ENCODE peak calls at places on chromosomes 13 and 19, in nine cellular contexts. R is tibial artery; E is effector memory CD4-positive, alpha-beta T cell; P is CD4-positive, alpha-beta memory T cell; B is uterus; G is transverse colon; U is tibial nerve; H is pancreas; C is mesendoderm. Q is an unnamed sample. For H3K36me3 and H3K4me1, the result is how much of the 10 kb centered on the place peaks cover.

GRCh38 chr19:28372800-28373199 is 840.2 kb downstream of the UQCRFS1 start:
- DNase-seq in R (no peak), E (no peak), P (no peak), B (no peak), G (no peak), U (no peak), H (no peak), C (no peak), Q (no peak)

GRCh38 chr19:35828694-35829301 is 16.2 kb upstream of the PRODH2 start:
- DNase-seq in R (no peak), E (peak), P (peak), B (peak), G (peak), U (no peak), H (no peak), C (peak), Q (no peak)

GRCh38 chr19:8423821-8424223 is 10.7 kb downstream of the MARCHF2 start:
- DNase-seq in R (peak), E (no peak), P (no peak), B (peak), G (peak), U (peak), H (peak), C (peak), Q (no peak)

GRCh38 chr19:32396046-32396652 is 9.4 kb upstream of the DPY19L3 start:
- DNase-seq in R (no peak), E (no peak), P (no peak), B (no peak), G (no peak), U (no peak), H (no peak), C (no peak), Q (no peak)

GRCh38 chr19:23996549-23996948 is 81.9 kb downstream of the ZNF726 start:
- DNase-seq in R (no peak), E (no peak), P (no peak), B (no peak), G (no peak), U (no peak), H (no peak), C (peak), Q (no peak)

GRCh38 chr19:18401580-18402112 is 4.2 kb upstream of the LRRC25 start:
- DNase-seq in R (peak), E (no peak), P (no peak), B (no peak), G (peak), U (no peak), H (no peak), C (peak), Q (no peak)

GRCh38 chr19:15456871-15457700 is 7.3 kb downstream of the RASAL3 start:
- DNase-seq in R (no peak), E (no peak), P (no peak), B (no peak), G (no peak), U (no peak), H (no peak), C (peak), Q (no peak)

GRCh38 chr13:31978021-31978420 is 53.6 kb upstream of the FRY start:
- DNase-seq in R (no peak), E (no peak), P (no peak), B (no peak), G (no peak), U (no peak), H (no peak), C (no peak), Q (no peak)

GRCh38 chr19:55546822-55547614 is 1.7 kb upstream of the SBK3 start:
- DNase-seq in R (peak), E (no peak), P (no peak), B (peak), G (peak), U (peak), H (peak), C (no peak), Q (no peak)

GRCh38 chr13:72062566-72062965 is 195.6 kb upstream of the DACH1 start:
- DNase-seq in R (no peak), E (no peak), P (no peak), B (no peak), G (peak), U (no peak), H (no peak), C (peak), Q (no peak)

GRCh38 chr19:34461375-34462100 is 20.0 kb upstream of the WTIP start:
- DNase-seq in R (no peak), E (no peak), P (no peak), B (no peak), G (no peak), U (no peak), H (no peak), C (no peak), Q (no peak)
- H3K36me3 ChIP-seq in R (half or more), E (half or more), P (half or more), B (under half), G (under half), U (under half), H (half or more), C (under half), Q (half or more)

GRCh38 chr19:42097461-42097860 is 21.5 kb downstream of the ZNF574 start:
- DNase-seq in R (no peak), E (no peak), P (no peak), B (no peak), G (no peak), U (no peak), H (no peak), C (no peak), Q (no peak)

GRCh38 chr19:42102877-42103276 is 26.9 kb downstream of the ZNF574 start:
- DNase-seq in R (no peak), E (no peak), P (no peak), B (no peak), G (no peak), U (no peak), H (no peak), C (no peak), Q (no peak)

GRCh38 chr19:42098781-42099180 is 22.8 kb downstream of the ZNF574 start:
- DNase-seq in R (no peak), E (no peak), P (no peak), B (no peak), G (no peak), U (no peak), H (peak), C (no peak), Q (no peak)

GRCh38 chr19:42096255-42096837 is 20.4 kb downstream of the ZNF574 start:
- DNase-seq in R (no peak), E (no peak), P (no peak), B (no peak), G (no peak), U (no peak), H (no peak), C (peak), Q (no peak)

GRCh38 chr19:42099336-42099925 is 23.5 kb downstream of the ZNF574 start:
- DNase-seq in R (no peak), E (no peak), P (no peak), B (no peak), G (no peak), U (no peak), H (peak), C (no peak), Q (no peak)
- H3K4me1 ChIP-seq in R (under half), E (under half), P (under half), B (under half), G (under half), U (under half), H (under half), C (under half), Q (under half)

DNA sequence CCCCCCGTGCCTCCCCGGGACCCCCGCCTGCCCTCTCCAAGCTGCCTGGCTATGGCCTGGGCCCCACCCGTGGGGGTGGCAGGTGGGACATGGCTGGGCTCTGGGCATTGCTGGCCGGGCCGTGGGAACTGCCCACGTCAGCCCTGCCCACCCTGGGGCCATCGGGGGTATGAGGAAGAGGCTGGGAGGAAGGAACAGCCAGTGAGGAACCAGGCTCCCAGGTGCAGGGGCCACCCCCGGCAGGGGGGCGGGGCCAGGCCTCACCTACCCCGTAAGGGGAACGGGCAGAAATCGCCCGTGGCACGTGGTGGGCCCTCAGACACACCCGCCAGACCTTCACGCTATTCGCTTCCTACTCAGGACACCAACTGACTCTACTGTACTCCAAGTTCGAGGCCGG is 22.4 kb downstream of the TCF3 start:
- DNase-seq in R (no peak), E (no peak), P (no peak), B (no peak), G (no peak), U (no peak), H (no peak), C (no peak), Q (no peak)
- H3K36me3 ChIP-seq in R (half or more), E (under half), P (under half), B (under half), G (under half), U (under half), H (under half), C (under half), Q (under half)

DNA sequence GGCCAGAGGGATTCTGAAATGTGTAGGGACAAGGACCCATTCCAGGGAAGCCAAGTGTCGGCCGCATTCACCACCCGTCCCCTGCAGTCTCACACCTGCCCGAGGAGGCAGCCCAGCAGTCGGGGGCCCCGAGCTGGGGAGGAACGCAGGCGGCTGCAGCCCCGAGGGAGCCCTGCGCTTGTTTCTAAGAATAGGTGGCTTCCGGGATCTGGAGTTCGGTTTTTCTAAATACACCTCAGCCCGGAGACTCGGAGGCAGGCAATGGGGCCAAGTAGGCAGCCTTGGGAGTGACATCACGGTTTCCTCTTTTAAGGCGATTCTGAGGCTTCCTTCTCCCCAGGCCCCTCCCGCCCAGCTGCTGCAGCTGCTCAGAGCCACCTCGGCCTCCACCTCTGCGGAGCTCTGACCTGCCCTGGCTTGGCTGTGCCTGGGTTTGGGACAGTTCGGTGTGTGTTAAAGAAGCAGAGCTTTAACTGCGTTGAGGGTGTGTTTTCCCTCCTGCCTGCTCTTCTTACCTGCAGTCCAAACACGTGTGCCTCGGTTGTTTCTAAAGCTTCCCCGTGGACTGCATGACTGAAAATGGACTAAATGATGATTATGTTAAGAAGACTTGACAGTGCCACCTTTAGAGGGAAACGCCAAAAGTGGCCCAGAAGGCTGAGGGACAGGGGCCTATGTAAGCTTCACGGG is 80.5 kb downstream of the COL4A2 start:
- DNase-seq in R (peak), E (no peak), P (no peak), B (peak), G (peak), U (no peak), H (no peak), C (peak), Q (no peak)
- H3K4me1 ChIP-seq in R (under half), E (under half), P (under half), B (under half), G (under half), U (under half), H (under half), C (under half), Q (under half)

GRCh38 chr13:99377641-99378040 is 70.4 kb upstream of the GPR183 start:
- DNase-seq in R (no peak), E (no peak), P (no peak), B (no peak), G (no peak), U (no peak), H (no peak), C (no peak), Q (no peak)
- H3K36me3 ChIP-seq in R (under half), E (under half), P (under half), B (under half), G (under half), U (under half), H (under half), C (under half), Q (under half)

GRCh38 chr19:53980553-53981407 is 10.7 kb upstream of the CACNG6 start:
- DNase-seq in R (no peak), E (no peak), P (no peak), B (no peak), G (no peak), U (no peak), H (no peak), C (peak), Q (no peak)
- H3K4me1 ChIP-seq in R (under half), E (under half), P (under half), B (under half), G (under half), U (under half), H (under half), C (under half), Q (under half)

GRCh38 chr13:26022538-26023292 is 29.1 kb downstream of the SHISA2 start:
- DNase-seq in R (peak), E (no peak), P (no peak), B (no peak), G (no peak), U (no peak), H (peak), C (no peak), Q (no peak)
- H3K36me3 ChIP-seq in R (under half), E (under half), P (under half), B (under half), G (under half), U (under half), H (under half), C (under half), Q (under half)

DNA sequence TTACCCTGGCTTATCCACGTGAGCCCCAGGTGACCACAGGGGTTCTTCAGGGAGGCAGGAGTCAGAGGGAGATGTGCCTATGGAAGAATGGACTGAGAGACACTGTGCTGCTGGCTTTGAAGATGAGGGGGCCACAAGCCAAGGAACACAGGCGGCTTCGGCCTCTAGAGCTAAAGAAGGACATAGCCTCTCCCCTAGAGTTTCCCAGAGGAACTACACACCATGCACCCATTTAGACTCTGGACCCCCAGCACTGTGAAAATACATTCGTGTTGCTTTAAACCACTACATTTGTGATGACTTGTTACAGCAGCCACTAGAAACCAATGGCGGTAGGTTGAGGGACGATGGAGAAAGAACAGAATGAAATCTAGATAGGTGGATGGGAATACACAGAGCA is 13.7 kb upstream of the ATF5 start:
- DNase-seq in R (no peak), E (no peak), P (no peak), B (no peak), G (no peak), U (no peak), H (no peak), C (no peak), Q (no peak)
- H3K4me1 ChIP-seq in R (under half), E (under half), P (under half), B (under half), G (under half), U (under half), H (under half), C (under half), Q (under half)

GRCh38 chr19:38704488-38705026 is 39.7 kb downstream of the CAPN12 start:
- DNase-seq in R (no peak), E (no peak), P (no peak), B (no peak), G (no peak), U (no peak), H (no peak), C (peak), Q (no peak)
- H3K36me3 ChIP-seq in R (half or more), E (half or more), P (half or more), B (under half), G (under half), U (under half), H (half or more), C (under half), Q (under half)

GRCh38 chr13:80039000-80039399 is 301.9 kb downstream of the SPRY2 start:
- DNase-seq in R (no peak), E (no peak), P (no peak), B (no peak), G (no peak), U (no peak), H (no peak), C (no peak), Q (no peak)
- H3K4me1 ChIP-seq in R (under half), E (under half), P (under half), B (under half), G (under half), U (under half), H (under half), C (under half), Q (under half)

Q was measured in CD8-positive, alpha-beta memory T cell.